ENCODE peak calls at places on chromosome 14, in five cellular contexts. S, G, L, E and B are unnamed samples.

GRCh38 chr14:104577457-104578301 is 1.9 kb upstream of the C14orf180 start:
- DNase-seq in S (no peak), G (no peak), L (no peak), E (no peak), B (no peak)

GRCh38 chr14:68598621-68599447 is 194.0 kb downstream of the ZFP36L1 start:
- DNase-seq in S (peak; percentile 38), G (peak; percentile 92), L (no peak), E (no peak), B (no peak)

GRCh38 chr14:52917732-52918131 is 33.1 kb downstream of the FERMT2 start:
- DNase-seq in S (no peak), G (no peak), L (no peak), E (no peak), B (no peak)

GRCh38 chr14:60931206-60931605 is 49.7 kb downstream of the TRMT5 start:
- DNase-seq in S (no peak), G (peak; percentile 3), L (peak; percentile 58), E (no peak), B (no peak)

GRCh38 chr14:97180304-97181200 is 383.4 kb downstream of the VRK1 start:
- DNase-seq in S (peak; percentile 60), G (peak; percentile 87), L (no peak), E (no peak), B (no peak)

GRCh38 chr14:56905282-56905681 is 95.0 kb upstream of the OTX2 start:
- DNase-seq in S (no peak), G (no peak), L (no peak), E (no peak), B (no peak)

GRCh38 chr14:24365600-24366374 is 2.2 kb upstream of the NFATC4 start:
- DNase-seq in S (no peak), G (peak; percentile 78), L (peak; percentile 95), E (peak; percentile 46), B (peak; percentile 91)

GRCh38 chr14:32252030-32252670 is 49.1 kb upstream of the RNU6-8 start:
- DNase-seq in S (no peak), G (peak; percentile 71), L (peak; percentile 87), E (peak; percentile 30), B (peak; percentile 82)

GRCh38 chr14:103702095-103702494 is 13.2 kb downstream of the XRCC3 start:
- DNase-seq in S (no peak), G (no peak), L (no peak), E (no peak), B (no peak)

GRCh38 chr14:36313206-36313605 is 7.2 kb downstream of the MBIP start:
- DNase-seq in S (no peak), G (no peak), L (no peak), E (no peak), B (no peak)

GRCh38 chr14:94400454-94400853 is 12.1 kb upstream of the SERPINA1 start:
- DNase-seq in S (no peak), G (no peak), L (no peak), E (no peak), B (no peak)

GRCh38 chr14:95137164-95137803 is 20.0 kb downstream of the DICER1 start:
- DNase-seq in S (no peak), G (no peak), L (no peak), E (no peak), B (no peak)

GRCh38 chr14:77024171-77024627 is 4.3 kb downstream of the IRF2BPL start:
- DNase-seq in S (no peak), G (no peak), L (no peak), E (peak; percentile 51), B (peak; percentile 62)

GRCh38 chr14:33765251-33765650 is 185.6 kb downstream of the EGLN3 start:
- DNase-seq in S (no peak), G (peak; percentile 46), L (no peak), E (no peak), B (no peak)

GRCh38 chr14:90522585-90523191 is 125.9 kb downstream of the CALM1 start:
- DNase-seq in S (peak; percentile 49), G (peak; percentile 72), L (peak; percentile 84), E (no peak), B (peak; percentile 77)

GRCh38 chr14:53304726-53305381 is 151.7 kb upstream of the DDHD1 start:
- DNase-seq in S (no peak), G (peak; percentile 9), L (no peak), E (no peak), B (no peak)

GRCh38 chr14:79513446-79513845 is 697.9 kb downstream of the DIO2 start:
- DNase-seq in S (no peak), G (no peak), L (no peak), E (no peak), B (no peak)

GRCh38 chr14:74675219-74675618 is 37.7 kb downstream of the AREL1 start:
- DNase-seq in S (no peak), G (no peak), L (no peak), E (no peak), B (no peak)

GRCh38 chr14:74249433-74250375 is 10.5 kb downstream of the VSX2 start:
- DNase-seq in S (no peak), G (no peak), L (no peak), E (no peak), B (no peak)

GRCh38 chr14:21063479-21063878 is 5.9 kb downstream of the RNASE8 start:
- DNase-seq in S (no peak), G (peak; percentile 84), L (no peak), E (no peak), B (no peak)

GRCh38 chr14:73862480-73862879 is 10.8 kb downstream of the PTGR2 start:
- DNase-seq in S (no peak), G (no peak), L (no peak), E (no peak), B (no peak)

GRCh38 chr14:85528882-85529585 is 910 bp upstream of the FLRT2 start:
- DNase-seq in S (no peak), G (no peak), L (no peak), E (no peak), B (no peak)

GRCh38 chr14:101065696-101066694 is 162.5 kb upstream of the RTL1 start:
- DNase-seq in S (no peak), G (no peak), L (no peak), E (no peak), B (no peak)

GRCh38 chr14:105894125-105894977 is 368.0 kb downstream of the TMEM121 start:
- DNase-seq in S (no peak), G (no peak), L (no peak), E (no peak), B (no peak)

GRCh38 chr14:103016071-103016470 is 41.3 kb downstream of the CDC42BPB start:
- DNase-seq in S (no peak), G (no peak), L (no peak), E (no peak), B (peak; percentile 55)

GRCh38 chr14:61322799-61323290 is 1.5 kb downstream of the PRKCH start:
- DNase-seq in S (no peak), G (no peak), L (no peak), E (no peak), B (no peak)

GRCh38 chr14:69692542-69693053 is 74.3 kb upstream of the SRSF5 start:
- DNase-seq in S (no peak), G (no peak), L (peak; percentile 72), E (no peak), B (peak; percentile 60)

GRCh38 chr14:99260652-99261551 is 11.1 kb downstream of the BCL11B start:
- DNase-seq in S (no peak), G (no peak), L (peak; percentile 22), E (no peak), B (no peak)

GRCh38 chr14:95213774-95214173 is 56.4 kb upstream of the DICER1 start:
- DNase-seq in S (no peak), G (no peak), L (no peak), E (no peak), B (no peak)

GRCh38 chr14:104175811-104176210 is 37.4 kb downstream of the KIF26A start:
- DNase-seq in S (no peak), G (no peak), L (no peak), E (no peak), B (no peak)

GRCh38 chr14:59337151-59337611 is 128.0 kb downstream of the GPR135 start:
- DNase-seq in S (no peak), G (no peak), L (no peak), E (no peak), B (peak; percentile 55)

GRCh38 chr14:44962573-44963528 is 861 bp downstream of the TOGARAM1 start:
- DNase-seq in S (no peak), G (peak; percentile 58), L (no peak), E (no peak), B (peak; percentile 69)

GRCh38 chr14:37406095-37406494 is 189.0 kb downstream of the FOXA1 start:
- DNase-seq in S (no peak), G (no peak), L (no peak), E (no peak), B (no peak)

GRCh38 chr14:71526388-71526787 is 405.8 kb upstream of the RGS6 start:
- DNase-seq in S (no peak), G (no peak), L (no peak), E (no peak), B (no peak)

GRCh38 chr14:93103392-93104080 is 12.2 kb downstream of the ITPK1 start:
- DNase-seq in S (no peak), G (peak; percentile 48), L (no peak), E (no peak), B (no peak)

GRCh38 chr14:71363961-71364360 is 456.7 kb downstream of the PCNX1 start:
- DNase-seq in S (no peak), G (peak; percentile 34), L (no peak), E (no peak), B (peak; percentile 44)

GRCh38 chr14:44782775-44783238 is 178.9 kb downstream of the KLHL28 start:
- DNase-seq in S (no peak), G (peak; percentile 6), L (no peak), E (no peak), B (no peak)

GRCh38 chr14:105089746-105090492 is 24.7 kb upstream of the GPR132 start:
- DNase-seq in S (no peak), G (peak; percentile 26), L (no peak), E (no peak), B (no peak)